ENCODE peak calls at places on chromosome 17, in six cellular contexts. G is prostate gland, Q is GM23338, R is H1, A is K562, P is HL-60. W is an unnamed sample.

GRCh38 chr17:18260332-18261145 is at the start of gene MIEF2:
- DNase-seq in R (peak; percentile 91), G (peak; percentile 95), Q (peak; percentile 99), P (peak; percentile 86), A (peak; percentile 89), W (peak; percentile 34)

GRCh38 chr17:34852614-34853013 is 108.6 kb downstream of the CCT6B start:
- DNase-seq in A (peak; percentile 56), R (no peak), P (peak; percentile 85), Q (peak; percentile 53), G (no peak), W (no peak)

GRCh38 chr17:79192503-79193500 is 118.2 kb downstream of the ENGASE start:
- DNase-seq in Q (peak; percentile 90), A (peak; percentile 65), R (peak; percentile 91), P (peak; percentile 3), G (peak; percentile 8), W (no peak)

GRCh38 chr17:2051388-2052237 is 3.3 kb upstream of the HIC1 start:
- DNase-seq in P (no peak), A (no peak), Q (no peak), R (no peak), G (no peak), W (no peak)

GRCh38 chr17:78168906-78169793 is 769 bp downstream of the SYNGR2 start:
- DNase-seq in P (no peak), Q (peak; percentile 83), G (peak; percentile 82), R (peak; percentile 80), A (peak; percentile 35), W (no peak)

GRCh38 chr17:72976971-72977767 is 115.3 kb downstream of the SLC39A11 start:
- DNase-seq in A (peak; percentile 52), Q (no peak), R (no peak), P (no peak), G (no peak), W (no peak)

GRCh38 chr17:28552201-28552999 is at the start of gene UNC119:
- DNase-seq in A (peak; percentile 98), G (peak; percentile 73), R (peak; percentile 88), P (peak; percentile 70), Q (peak; percentile 91), W (no peak)

GRCh38 chr17:42000399-42001076 is 16.7 kb downstream of the DNAJC7 start:
- DNase-seq in G (no peak), Q (no peak), A (no peak), R (no peak), P (no peak), W (no peak)

GRCh38 chr17:74353446-74354060 is 8.1 kb downstream of the BTBD17 start:
- DNase-seq in Q (no peak), G (no peak), P (no peak), R (no peak), A (no peak), W (no peak)

GRCh38 chr17:63402808-63403207 is 43.3 kb downstream of the CYB561 start:
- DNase-seq in P (no peak), R (no peak), A (no peak), Q (no peak), G (no peak), W (no peak)

GRCh38 chr17:39801055-39801454 is 63.1 kb downstream of the IKZF3 start:
- DNase-seq in R (no peak), A (no peak), P (no peak), G (no peak), Q (no peak), W (no peak)

GRCh38 chr17:65183736-65184135 is 46.6 kb downstream of the RGS9 start:
- DNase-seq in P (no peak), G (peak; percentile 4), R (peak; percentile 72), Q (peak; percentile 97), A (no peak), W (no peak)

GRCh38 chr17:1977583-1978395 is 47.3 kb downstream of the RTN4RL1 start:
- DNase-seq in Q (peak; percentile 94), G (no peak), A (no peak), P (no peak), R (peak; percentile 81), W (no peak)

GRCh38 chr17:30716461-30717289 is 107.8 kb downstream of the CRLF3 start:
- DNase-seq in Q (peak; percentile 63), R (no peak), G (no peak), A (no peak), P (peak; percentile 75), W (no peak)

GRCh38 chr17:9021985-9022552 is 759 bp downstream of the NTN1 start:
- DNase-seq in A (no peak), G (peak; percentile 22), P (no peak), R (peak; percentile 73), Q (peak; percentile 55), W (no peak)

GRCh38 chr17:58153046-58153445 is 4.9 kb downstream of the OR4D1 start:
- DNase-seq in R (no peak), P (no peak), A (no peak), G (no peak), Q (no peak), W (no peak)

GRCh38 chr17:45341389-45342158 is 24.8 kb upstream of the MAP3K14 start:
- DNase-seq in P (no peak), A (peak; percentile 81), Q (peak; percentile 94), G (no peak), R (peak; percentile 90), W (no peak)

GRCh38 chr17:72393553-72393952 is 272.7 kb downstream of the SOX9 start:
- DNase-seq in G (no peak), Q (no peak), R (no peak), A (no peak), P (no peak), W (no peak)

GRCh38 chr17:7755095-7755890 is 37.7 kb downstream of the DNAH2 start:
- DNase-seq in R (no peak), P (no peak), Q (no peak), G (no peak), A (no peak), W (no peak)

GRCh38 chr17:83193336-83194188 is 114.2 kb downstream of the METRNL start:
- DNase-seq in Q (no peak), G (no peak), R (no peak), A (no peak), P (peak; percentile 27), W (no peak)

GRCh38 chr17:37292429-37293139 is 83.2 kb upstream of the C17orf78 start:
- DNase-seq in R (no peak), A (no peak), Q (no peak), G (no peak), P (peak; percentile 82), W (peak; percentile 67)

GRCh38 chr17:64781013-64781392 is 118.9 kb upstream of the SMURF2 start:
- DNase-seq in Q (peak; percentile 26), G (no peak), A (no peak), R (peak; percentile 71), P (no peak), W (no peak)

GRCh38 chr17:4631836-4632582 is 9.5 kb downstream of the ALOX15 start:
- DNase-seq in R (peak; percentile 53), Q (peak; percentile 78), G (no peak), A (no peak), P (no peak), W (no peak)

GRCh38 chr17:10666921-10667320 is 9.8 kb upstream of the MYH3 start:
- DNase-seq in R (no peak), Q (no peak), A (no peak), P (no peak), G (no peak), W (no peak)

DNA sequence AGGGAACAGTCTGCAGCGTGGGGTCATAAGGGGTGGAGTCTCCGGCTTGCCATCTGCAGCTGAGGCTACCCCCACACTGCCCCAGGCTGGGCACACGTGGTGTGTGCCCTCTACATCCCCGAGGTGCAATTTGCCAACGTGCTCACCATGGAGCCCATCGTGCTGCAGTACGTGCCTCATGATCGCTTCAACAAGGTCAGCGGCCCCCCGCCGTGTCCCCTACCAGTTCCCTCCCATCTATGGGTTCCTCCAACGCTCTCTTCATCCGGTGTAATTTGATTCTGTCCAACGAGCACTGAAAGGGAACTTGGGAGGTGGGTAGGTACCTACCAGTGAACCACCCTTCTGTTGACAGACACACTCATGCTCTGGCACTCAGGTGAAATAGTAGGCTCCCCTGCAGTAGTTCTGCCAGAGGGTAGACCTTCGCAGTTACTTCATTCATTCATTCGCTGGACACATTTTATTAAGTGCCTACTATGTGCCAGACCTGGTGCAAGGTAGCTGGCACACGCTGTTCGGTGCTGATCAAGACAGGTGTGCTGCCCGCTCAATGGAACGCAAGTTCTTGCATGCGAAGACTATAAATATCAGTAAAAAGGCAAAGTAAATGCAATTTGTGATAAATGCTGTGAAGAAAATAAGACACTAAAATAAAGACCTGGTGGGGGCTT is 2.7 kb downstream of the MLLT6 start:
- DNase-seq in P (no peak), R (no peak), Q (peak; percentile 67), A (no peak), G (no peak), W (no peak)
- H3K4me3 ChIP-seq in P (no peak overlapping the region), R (no peak overlapping the region), Q (peak overlapping the region; percentile 84), A (no peak overlapping the region), G (no peak overlapping the region), W (no peak overlapping the region)

GRCh38 chr17:70646673-70647072 is 477.3 kb downstream of the KCNJ2 start:
- DNase-seq in G (no peak), R (no peak), A (no peak), P (no peak), Q (no peak), W (no peak)
- TF ChIP-seq POLR2AphosphoS5 in G (no peak), R (no peak), A (no peak), P (no peak), Q (no peak), W (no peak)

GRCh38 chr17:48004973-48005372 is 32.6 kb downstream of the COPZ2 start:
- DNase-seq in A (no peak), P (no peak), Q (no peak), R (no peak), G (no peak), W (no peak)

GRCh38 chr17:48002208-48002919 is 31.5 kb downstream of the CDK5RAP3 start:
- DNase-seq in R (no peak), Q (no peak), G (no peak), P (peak; percentile 79), A (peak; percentile 43), W (no peak)

GRCh38 chr17:48001187-48001586 is 30.3 kb downstream of the CDK5RAP3 start:
- DNase-seq in Q (no peak), P (no peak), G (no peak), A (no peak), R (no peak), W (no peak)

GRCh38 chr17:48002920-48003685 is 32.2 kb downstream of the CDK5RAP3 start:
- DNase-seq in A (no peak), Q (peak; percentile 69), P (no peak), G (no peak), R (peak; percentile 70), W (no peak)

GRCh38 chr17:48003686-48004120 is 32.8 kb downstream of the CDK5RAP3 start:
- DNase-seq in Q (peak; percentile 59), R (no peak), G (no peak), P (no peak), A (no peak), W (no peak)
- H3K4me3 ChIP-seq in Q (peak overlapping the region; percentile 37), R (no peak overlapping the region), G (no peak overlapping the region), P (no peak overlapping the region), A (no peak overlapping the region), W (peak overlapping the region; percentile 63)

DNA sequence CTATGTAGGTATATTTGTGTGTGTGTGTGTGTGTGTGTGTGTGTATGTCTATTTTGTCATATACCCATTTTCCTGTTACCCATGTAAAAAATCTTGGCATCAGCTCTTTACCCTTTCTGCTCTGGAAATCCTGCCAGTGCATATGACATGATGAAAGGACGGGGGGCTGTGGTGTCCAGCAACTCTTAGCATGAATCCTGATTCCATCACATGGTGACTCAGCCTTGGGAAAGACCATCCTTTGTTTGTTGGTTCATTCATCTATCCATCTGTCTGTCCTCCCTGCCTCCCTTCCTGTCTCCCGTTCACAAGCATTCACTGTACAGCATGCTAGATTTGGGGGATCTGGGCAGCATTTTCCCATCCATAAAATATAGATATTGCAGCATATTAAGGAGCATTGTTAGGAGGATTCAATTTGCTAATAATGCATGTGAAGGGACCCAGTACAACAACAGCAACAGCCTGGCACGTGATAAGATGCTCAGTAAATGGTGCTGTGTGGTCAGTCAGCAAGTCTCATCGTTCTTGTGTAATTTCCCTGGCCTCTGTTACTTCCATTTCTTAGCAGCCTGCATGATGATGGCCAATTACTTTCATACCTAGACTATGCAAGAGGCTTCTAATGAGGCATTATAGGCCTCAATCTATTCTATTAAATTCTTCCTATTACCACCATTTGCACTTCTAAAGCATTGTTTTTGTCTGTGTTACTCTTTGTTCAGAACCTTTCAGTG is 191.0 kb downstream of the PRKCA start:
- DNase-seq in R (no peak), G (no peak), P (peak; percentile 42), A (no peak), Q (no peak), W (no peak)
- TF ChIP-seq POLR2AphosphoS5 in R (no peak), G (no peak), P (no peak), A (no peak), Q (no peak), W (no peak)